ENCODE peak calls at places on chromosomes 5 and 9, in five cellular contexts. K is uterus; X is tibial artery; Y is stomach; V is CD8-positive, alpha-beta T cell. N is an unnamed sample. For H3K36me3, the result is how much of the 10 kb centered on the place peaks cover.

GRCh38 chr5:56269216-56269927 is 36.2 kb upstream of the ANKRD55 start:
- DNase-seq in V (no peak), X (no peak), Y (no peak), K (peak), N (peak)

GRCh38 chr5:133214153-133214820 is 162.5 kb downstream of the HSPA4 start:
- DNase-seq in X (no peak), Y (no peak), K (no peak), V (no peak), N (no peak)

GRCh38 chr5:124330595-124330994 is 415.8 kb downstream of the ZNF608 start:
- DNase-seq in K (no peak), Y (no peak), X (no peak), V (no peak), N (peak)

GRCh38 chr5:126680215-126680817 is 79.6 kb downstream of the PHAX start:
- DNase-seq in X (no peak), Y (no peak), K (no peak), V (no peak), N (no peak)

GRCh38 chr5:115471674-115472073 is 72.9 kb downstream of the FEM1C start:
- DNase-seq in V (no peak), X (peak), Y (no peak), K (no peak), N (no peak)

GRCh38 chr5:156802501-156802900 is 47.6 kb upstream of the PPP1R2B start:
- DNase-seq in X (no peak), V (no peak), Y (no peak), K (no peak), N (no peak)

GRCh38 chr5:52787600-52788504 is at the start of the genes ITGA1 and PELO:
- DNase-seq in K (peak), X (peak), V (peak), Y (peak), N (peak)

GRCh38 chr5:15424769-15425168 is 75.2 kb upstream of the FBXL7 start:
- DNase-seq in V (no peak), K (no peak), Y (no peak), X (no peak), N (no peak)

GRCh38 chr5:172048539-172049101 is 42.2 kb upstream of the FBXW11 start:
- DNase-seq in X (no peak), V (no peak), Y (no peak), K (no peak), N (no peak)

GRCh38 chr9:110967196-110967595 is 71.1 kb downstream of the LPAR1 start:
- DNase-seq in Y (no peak), X (no peak), V (no peak), K (no peak), N (no peak)

GRCh38 chr5:163880307-163880706 is 374.9 kb downstream of the MAT2B start:
- DNase-seq in K (no peak), X (no peak), Y (no peak), V (no peak), N (no peak)

GRCh38 chr5:76379316-76379715 is 23.8 kb upstream of the IQGAP2 start:
- DNase-seq in K (no peak), Y (no peak), V (no peak), X (no peak), N (no peak)
- H3K4me3 ChIP-seq in K (no peak), Y (no peak), V (no peak), X (no peak), N (no peak)

GRCh38 chr5:147981074-147981473 is 74.7 kb upstream of the C5orf46 start:
- DNase-seq in X (no peak), Y (no peak), V (no peak), K (no peak), N (no peak)
- H3K27ac ChIP-seq in X (no peak), Y (no peak), V (no peak), K (no peak), N (no peak)

DNA sequence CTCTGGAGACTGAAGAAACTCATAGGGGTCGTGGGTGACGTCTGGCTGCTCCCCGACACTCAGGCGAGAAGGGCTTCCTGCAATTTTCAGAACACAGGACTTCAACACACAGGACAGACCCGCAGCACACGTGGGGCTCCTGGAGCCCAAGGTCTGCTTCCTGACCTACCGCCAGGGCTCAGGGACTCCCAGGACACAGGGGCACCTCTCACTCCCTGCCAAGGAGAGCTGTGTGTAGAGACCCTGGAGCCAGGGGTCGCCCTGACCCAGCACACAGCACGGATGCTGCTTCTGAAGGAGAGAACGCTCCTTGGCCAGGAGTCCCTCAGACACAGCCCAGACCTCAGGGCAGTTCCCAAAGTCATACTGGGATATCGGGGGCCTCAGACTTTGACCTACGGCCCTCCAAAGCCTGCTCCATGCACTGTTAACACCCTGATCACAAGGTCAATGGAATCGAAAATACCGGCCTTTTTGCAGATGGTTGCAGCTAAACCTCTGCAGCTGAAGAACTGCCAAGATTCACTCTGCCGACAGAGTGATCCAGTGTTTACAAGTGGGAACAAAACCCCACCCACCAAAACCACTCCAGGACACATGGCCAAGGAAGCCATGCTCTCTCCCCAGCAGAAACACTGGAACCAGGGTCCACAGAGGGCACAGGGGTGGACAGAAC is 13.8 kb upstream of the ZDHHC11 start:
- DNase-seq in K (no peak), X (no peak), V (no peak), Y (no peak), N (no peak)
- H3K36me3 ChIP-seq in K (under half), X (half or more), V (under half), Y (half or more), N (half or more)

GRCh38 chr9:128361296-128361980 is 9.7 kb upstream of the URM1 start:
- DNase-seq in V (no peak), K (no peak), Y (no peak), X (no peak), N (no peak)
- H3K4me3 ChIP-seq in V (no peak), K (no peak), Y (peak), X (peak), N (no peak)

DNA sequence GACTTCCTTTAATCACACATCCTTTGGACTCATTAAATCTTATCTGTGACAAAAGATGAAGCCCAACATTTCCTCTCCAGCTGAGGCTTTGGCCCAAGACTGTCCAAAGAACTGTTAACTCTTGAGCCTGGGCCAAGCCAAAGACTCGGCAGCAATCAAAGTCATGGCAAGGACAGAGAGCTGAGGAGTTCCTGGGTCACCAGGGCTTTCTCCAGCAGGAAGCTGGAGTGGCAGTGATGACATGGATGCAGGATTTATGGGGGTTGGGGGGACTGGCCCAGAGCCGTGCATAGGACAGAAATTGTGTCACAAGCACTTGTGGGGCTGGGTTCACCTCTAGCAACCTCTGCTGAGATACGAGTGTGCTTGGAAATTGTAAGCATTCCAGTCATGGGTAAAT is 440.3 kb downstream of the PLK2 start:
- DNase-seq in X (peak), K (peak), V (no peak), Y (peak), N (no peak)
- H3K27ac ChIP-seq in X (no peak), K (no peak), V (no peak), Y (no peak), N (no peak)

DNA sequence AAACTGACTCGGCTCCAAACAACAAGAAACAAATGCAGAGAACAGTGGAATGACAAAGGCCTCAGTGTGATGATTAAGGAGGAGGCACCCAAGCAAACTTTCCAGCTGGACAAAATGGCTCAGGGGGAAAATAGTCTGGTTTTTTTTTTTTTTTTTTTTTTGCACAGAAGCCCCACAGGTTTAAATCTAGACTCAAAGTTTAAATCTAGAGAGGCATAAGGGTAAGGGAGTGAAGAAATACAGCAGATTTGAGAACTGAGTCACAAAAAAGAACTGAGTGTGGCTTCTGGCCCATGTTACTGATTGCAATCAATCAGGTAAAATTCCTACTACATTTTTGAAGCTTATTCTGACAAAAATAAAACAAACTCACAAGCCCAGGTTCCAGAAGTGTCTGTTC is 12.3 kb downstream of the BOD1 start:
- DNase-seq in V (no peak), K (no peak), X (no peak), Y (no peak), N (no peak)
- H3K36me3 ChIP-seq in V (under half), K (under half), X (under half), Y (under half), N (under half)

DNA sequence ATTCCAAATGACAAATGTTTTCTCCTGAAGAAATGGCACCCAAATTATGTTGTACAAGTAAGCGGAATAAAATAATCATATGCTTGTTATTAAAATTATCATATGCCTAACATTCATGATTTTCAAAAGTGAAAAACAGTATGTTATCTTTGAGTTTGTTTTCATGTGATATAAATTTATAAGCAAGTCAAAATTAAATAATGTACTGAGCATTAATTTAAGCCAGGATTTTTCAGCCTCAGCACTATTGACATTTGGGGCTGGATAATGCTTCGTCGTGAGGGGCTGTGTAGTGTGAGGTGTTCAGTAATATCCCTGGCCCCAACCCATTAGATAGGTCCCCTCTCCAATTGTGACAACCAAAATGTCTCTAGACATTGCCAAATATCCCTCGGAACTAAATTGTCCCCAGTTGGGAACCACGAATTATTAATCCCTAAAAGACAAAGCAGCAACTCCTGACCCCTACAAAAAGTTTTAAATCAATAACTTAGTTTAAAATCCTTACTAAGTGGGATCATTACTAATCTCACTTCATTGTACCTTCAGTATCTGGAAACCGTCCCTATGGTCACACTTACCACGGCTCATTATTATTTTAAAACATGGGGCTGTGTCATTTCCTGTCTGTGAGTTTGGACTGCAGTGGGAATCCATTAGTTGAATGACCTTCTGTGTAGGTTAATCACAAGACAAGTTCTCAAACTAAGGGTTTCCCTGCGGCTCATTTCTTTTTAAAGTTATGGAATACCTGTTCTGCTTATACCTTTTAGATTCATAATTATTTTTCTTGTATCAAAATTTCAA is 1.3 kb upstream of the NNT start:
- DNase-seq in X (no peak), V (no peak), K (no peak), Y (no peak), N (peak)
- H3K4me3 ChIP-seq in X (peak), V (no peak), K (peak), Y (peak), N (peak)